ENCODE peak calls at places on chromosomes 16 and 17, in nine cellular contexts. V is spleen; T is ecto neural progenitor cell; G is right atrium auricular region; W is body of pancreas; F is nucleus accumbens; K is T47D; X is DMS53; L is CD8-positive, alpha-beta T cell. C is an unnamed sample.

GRCh38 chr16:49854227-49855203 is 1.4 kb downstream of the ZNF423 start:
- DNase-seq in V (peak; percentile 81), T (peak; percentile 80), G (no peak), W (peak; percentile 33), F (no peak), K (no peak), X (no peak), L (no peak), C (no peak)

GRCh38 chr17:17684901-17685774 is 3.9 kb downstream of the RAI1 start:
- DNase-seq in V (no peak), T (no peak), G (no peak), W (peak; percentile 56), F (no peak), K (peak; percentile 57), X (peak; percentile 82), L (no peak), C (no peak)

GRCh38 chr17:67431210-67432015 is 54.3 kb downstream of the PITPNC1 start:
- DNase-seq in V (no peak), T (no peak), G (no peak), W (no peak), F (no peak), K (no peak), X (no peak), L (no peak), C (peak; percentile 67)

GRCh38 chr17:50570516-50570915 is 10.0 kb downstream of the CACNA1G start:
- DNase-seq in V (no peak), T (no peak), G (no peak), W (no peak), F (no peak), K (no peak), X (no peak), L (no peak), C (no peak)

GRCh38 chr17:42673885-42674754 is 2.7 kb downstream of the PLEKHH3 start:
- DNase-seq in V (no peak), T (peak; percentile 84), G (peak; percentile 71), W (peak; percentile 62), F (no peak), K (peak; percentile 63), X (peak; percentile 33), L (peak; percentile 30), C (no peak)

GRCh38 chr17:37791434-37791833 is 46.6 kb upstream of the HNF1B start:
- DNase-seq in V (no peak), T (peak; percentile 45), G (no peak), W (peak; percentile 44), F (no peak), K (peak; percentile 46), X (peak; percentile 58), L (peak; percentile 30), C (no peak)

GRCh38 chr16:83937922-83938875 is 14.8 kb upstream of the OSGIN1 start:
- DNase-seq in V (no peak), T (no peak), G (no peak), W (no peak), F (no peak), K (no peak), X (no peak), L (no peak), C (no peak)

GRCh38 chr17:77602062-77602746 is 356.3 kb upstream of the TNRC6C start:
- DNase-seq in V (peak; percentile 40), T (peak; percentile 46), G (peak; percentile 89), W (peak; percentile 35), F (no peak), K (no peak), X (no peak), L (no peak), C (no peak)

GRCh38 chr16:46830417-46830901 is 521 bp downstream of the C16orf87 start:
- DNase-seq in V (peak; percentile 92), T (no peak), G (no peak), W (peak; percentile 41), F (no peak), K (peak; percentile 8), X (peak; percentile 68), L (peak; percentile 27), C (no peak)

GRCh38 chr17:81049372-81049911 is 14.5 kb downstream of the BAIAP2 start:
- DNase-seq in V (no peak), T (no peak), G (no peak), W (no peak), F (no peak), K (no peak), X (no peak), L (no peak), C (no peak)

GRCh38 chr17:13311301-13311700 is 290.4 kb downstream of the HS3ST3A1 start:
- DNase-seq in V (no peak), T (no peak), G (no peak), W (no peak), F (no peak), K (peak; percentile 20), X (no peak), L (no peak), C (peak; percentile 69)

GRCh38 chr16:88688013-88688778 is 1.9 kb upstream of the SNAI3 start:
- DNase-seq in V (peak; percentile 79), T (no peak), G (no peak), W (peak; percentile 92), F (peak; percentile 40), K (no peak), X (peak; percentile 86), L (no peak), C (no peak)

GRCh38 chr17:51461578-51462004 is 201.2 kb downstream of the UTP18 start:
- DNase-seq in V (no peak), T (peak; percentile 80), G (no peak), W (peak; percentile 62), F (no peak), K (peak; percentile 75), X (peak; percentile 94), L (peak; percentile 42), C (no peak)

GRCh38 chr17:142102-142661 is 4.8 kb downstream of the SCGB1C2 start:
- DNase-seq in V (peak; percentile 61), T (no peak), G (peak; percentile 50), W (peak; percentile 44), F (no peak), K (peak; percentile 78), X (no peak), L (peak; percentile 57), C (no peak)

GRCh38 chr17:40304464-40304863 is 4.5 kb upstream of the RARA start:
- DNase-seq in V (no peak), T (no peak), G (no peak), W (no peak), F (no peak), K (no peak), X (no peak), L (no peak), C (no peak)

GRCh38 chr17:44469676-44470075 is 33.5 kb downstream of the GPATCH8 start:
- DNase-seq in V (no peak), T (no peak), G (no peak), W (no peak), F (no peak), K (no peak), X (no peak), L (no peak), C (no peak)

GRCh38 chr17:77319211-77320031 is 178.7 kb downstream of the SEC14L1 start:
- DNase-seq in V (peak; percentile 93), T (no peak), G (peak; percentile 97), W (peak; percentile 76), F (no peak), K (no peak), X (no peak), L (peak; percentile 52), C (peak; percentile 75)

GRCh38 chr17:32100971-32101631 is 41.2 kb upstream of the RHOT1 start:
- DNase-seq in V (no peak), T (peak; percentile 44), G (no peak), W (peak; percentile 83), F (no peak), K (no peak), X (peak; percentile 35), L (no peak), C (no peak)

GRCh38 chr16:51155199-51155607 is 4.1 kb upstream of the SALL1 start:
- DNase-seq in V (no peak), T (peak; percentile 65), G (no peak), W (no peak), F (no peak), K (no peak), X (no peak), L (no peak), C (no peak)

GRCh38 chr16:78703951-78704350 is 604.5 kb downstream of the WWOX start:
- DNase-seq in V (no peak), T (no peak), G (no peak), W (no peak), F (no peak), K (no peak), X (no peak), L (no peak), C (no peak)

GRCh38 chr17:18368948-18369347 is 5.6 kb upstream of the SHMT1 start:
- DNase-seq in V (no peak), T (peak; percentile 44), G (no peak), W (no peak), F (no peak), K (peak; percentile 41), X (no peak), L (no peak), C (no peak)

GRCh38 chr17:77356690-77357201 is 216.0 kb downstream of the SEC14L1 start:
- DNase-seq in V (no peak), T (peak; percentile 47), G (peak; percentile 30), W (no peak), F (no peak), K (peak; percentile 49), X (peak; percentile 62), L (no peak), C (no peak)